ENCODE peak calls at places on chromosome 21, in five cellular contexts. N, H, D, Z and W are unnamed samples.

GRCh38 chr21:43864313-43864805 is 664 bp upstream of the AGPAT3 start:
- DNase-seq in N (peak), H (peak), D (peak), Z (no peak), W (peak)

GRCh38 chr21:29371464-29371863 is 72.7 kb downstream of the BACH1 start:
- DNase-seq in N (no peak), H (no peak), Z (no peak), D (no peak), W (no peak)

GRCh38 chr21:45726438-45726837 is 82.9 kb downstream of the PCBP3 start:
- DNase-seq in D (no peak), H (no peak), Z (no peak), N (no peak), W (no peak)

GRCh38 chr21:45130324-45130774 is 56.0 kb downstream of the ADARB1 start:
- DNase-seq in D (peak), Z (peak), H (no peak), N (no peak), W (peak)

GRCh38 chr21:46538262-46538661 is 66.6 kb downstream of the S100B start:
- DNase-seq in Z (no peak), D (no peak), H (no peak), N (no peak), W (no peak)

GRCh38 chr21:45891388-45892155 is 90.0 kb upstream of the COL6A1 start:
- DNase-seq in H (no peak), N (no peak), Z (no peak), D (no peak), W (no peak)

GRCh38 chr21:36587388-36587787 is 107.5 kb upstream of the CLDN14 start:
- DNase-seq in H (no peak), N (no peak), Z (peak), D (no peak), W (no peak)

GRCh38 chr21:45340515-45340914 is 52.8 kb upstream of the POFUT2 start:
- DNase-seq in N (no peak), D (no peak), Z (no peak), H (no peak), W (no peak)

GRCh38 chr21:45332981-45333582 is 45.4 kb upstream of the POFUT2 start:
- DNase-seq in D (no peak), Z (no peak), H (no peak), N (peak), W (no peak)

GRCh38 chr21:31658053-31658452 is 1.4 kb upstream of the SOD1 start:
- DNase-seq in Z (no peak), D (no peak), H (no peak), N (no peak), W (no peak)

GRCh38 chr21:38843379-38843778 is 37.6 kb downstream of the ETS2 start:
- DNase-seq in D (no peak), Z (no peak), H (no peak), N (no peak), W (no peak)

GRCh38 chr21:40841524-40842196 is 5.3 kb downstream of the DSCAM start:
- DNase-seq in Z (no peak), N (peak), H (peak), D (peak), W (no peak)

GRCh38 chr21:45555557-45556301 is 13.5 kb upstream of the SLC19A1 start:
- DNase-seq in D (peak), Z (peak), H (peak), N (peak), W (peak)

GRCh38 chr21:15434185-15434905 is 295.4 kb upstream of the USP25 start:
- DNase-seq in Z (no peak), D (no peak), H (no peak), N (no peak), W (no peak)

GRCh38 chr21:46099476-46099875 is 1.6 kb downstream of the COL6A2 start:
- DNase-seq in Z (no peak), N (peak), H (no peak), D (peak), W (peak)

GRCh38 chr21:45975017-45975595 is 6.5 kb upstream of the COL6A1 start:
- DNase-seq in D (no peak), N (peak), Z (no peak), H (no peak), W (peak)

GRCh38 chr21:34795152-34796141 is 126.7 kb downstream of the CLIC6 start:
- DNase-seq in D (peak), H (no peak), N (peak), Z (no peak), W (peak)

GRCh38 chr21:36478207-36478701 is 1.7 kb downstream of the CLDN14 start:
- DNase-seq in H (peak), N (no peak), D (peak), Z (peak), W (peak)

GRCh38 chr21:44067011-44067839 is 40.0 kb upstream of the PWP2 start:
- DNase-seq in H (no peak), D (no peak), N (no peak), Z (no peak), W (no peak)

GRCh38 chr21:45982256-45982757 is 737 bp downstream of the COL6A1 start:
- DNase-seq in H (no peak), Z (no peak), D (no peak), N (peak), W (no peak)

GRCh38 chr21:35053356-35054096 is 4.4 kb upstream of the RUNX1 start:
- DNase-seq in Z (no peak), H (no peak), N (peak), D (peak), W (peak)

GRCh38 chr21:35363458-35363857 is 314.4 kb upstream of the RUNX1 start:
- DNase-seq in H (no peak), D (no peak), Z (no peak), N (no peak), W (no peak)

GRCh38 chr21:17794631-17795030 is 24.5 kb downstream of the C21orf91 start:
- DNase-seq in H (no peak), Z (no peak), D (no peak), N (no peak), W (no peak)

GRCh38 chr21:17793675-17794123 is 25.5 kb downstream of the C21orf91 start:
- DNase-seq in N (no peak), D (peak), Z (peak), H (peak), W (peak)

GRCh38 chr21:17796037-17796403 is 23.1 kb downstream of the C21orf91 start:
- DNase-seq in D (no peak), N (no peak), H (no peak), Z (no peak), W (no peak)

GRCh38 chr21:17795084-17796036 is 23.8 kb downstream of the C21orf91 start:
- DNase-seq in D (no peak), N (no peak), H (no peak), Z (no peak), W (no peak)

DNA sequence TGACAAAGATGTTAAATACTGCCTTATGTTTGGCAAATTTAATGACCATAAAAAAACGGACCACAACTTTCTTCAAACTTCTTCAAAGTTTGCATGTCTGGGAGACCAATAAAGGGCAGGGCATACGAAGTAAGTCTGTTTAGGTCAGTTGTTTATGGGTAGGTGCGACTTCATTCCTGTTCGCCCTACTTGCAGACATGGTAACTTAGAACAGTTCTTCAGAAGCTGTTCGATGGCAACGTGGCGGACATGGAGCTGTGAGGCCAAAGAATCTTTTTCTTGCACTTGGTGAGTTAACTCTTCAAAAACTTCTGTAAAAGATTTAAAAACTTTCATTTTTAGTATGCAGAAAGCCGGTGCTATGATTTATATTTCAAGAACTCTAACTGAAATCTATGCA is 25.9 kb downstream of the C21orf91 start:
- DNase-seq in H (no peak), Z (no peak), N (no peak), D (no peak), W (no peak)
- H3K4me3 ChIP-seq in H (peak), Z (no peak), N (no peak), D (no peak), W (no peak)

GRCh38 chr21:42232176-42232825 is 13.4 kb downstream of the ABCG1 start:
- DNase-seq in Z (no peak), D (no peak), N (no peak), H (peak), W (no peak)
- TF ChIP-seq CTCF in Z (no peak), D (no peak), N (no peak), H (no peak), W (no peak)

DNA sequence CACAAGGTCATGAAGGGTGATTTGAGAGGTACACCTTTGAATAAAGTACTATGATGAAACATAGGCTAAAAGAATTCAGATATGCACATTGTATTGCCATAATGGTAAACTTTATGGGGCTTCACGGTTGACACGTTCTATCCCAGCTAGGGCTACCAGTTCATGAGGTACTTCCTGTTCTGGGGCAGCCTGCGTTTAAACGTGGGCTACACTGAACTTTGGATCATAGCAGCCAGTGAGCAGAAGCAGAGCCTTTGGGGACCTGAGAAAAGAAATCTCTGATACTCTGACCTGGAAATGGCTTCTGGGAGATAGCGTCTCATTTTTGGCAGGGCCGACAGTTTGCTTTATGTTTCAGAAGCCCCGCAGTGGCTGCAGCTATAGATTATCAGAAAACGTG is 48.6 kb downstream of the SLC37A1 start:
- DNase-seq in Z (no peak), N (peak), H (no peak), D (no peak), W (no peak)
- H3K4me3 ChIP-seq in Z (no peak), N (no peak), H (no peak), D (no peak), W (no peak)

GRCh38 chr21:33664135-33664534 is 21.8 kb downstream of the ITSN1 start:
- DNase-seq in H (no peak), N (no peak), Z (no peak), D (no peak), W (no peak)
- TF ChIP-seq CTCF in H (no peak), N (no peak), Z (no peak), D (no peak), W (no peak)

DNA sequence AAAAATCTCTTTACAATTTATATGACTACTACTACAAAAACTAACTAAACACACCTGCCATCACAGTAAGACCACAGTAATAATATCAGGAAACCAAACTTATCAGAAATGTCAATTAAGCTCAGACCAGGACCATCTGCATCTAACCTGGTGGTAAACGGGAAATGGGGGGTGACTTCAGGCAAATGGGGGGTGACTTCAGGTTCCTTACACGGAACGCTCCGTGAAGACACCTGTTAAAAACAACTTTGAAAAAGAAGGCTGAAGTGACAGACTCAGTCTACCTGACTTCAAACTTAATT is 15.8 kb downstream of the PRDM15 start:
- DNase-seq in H (peak), N (no peak), Z (no peak), D (no peak), W (no peak)
- H3K4me3 ChIP-seq in H (peak), N (no peak), Z (no peak), D (no peak), W (no peak)